ENCODE peak calls at places on chromosomes 4 and X, in six cellular contexts. One of them, this sample, is unnamed.

GRCh38 chr4:168877779-168878491 is 132.1 kb downstream of the CBR4 start:
- DNase-seq in CD14-positive monocyte: peak
- DNase-seq in osteocyte: peak
- DNase-seq in GM20000: peak
- DNase-seq in cardiac muscle cell: no peak
- DNase-seq in cardiac fibroblast: peak
- DNase-seq in this sample: no peak

GRCh38 chr4:88794952-88795351 is 97.3 kb upstream of the NAP1L5 start:
- DNase-seq in CD14-positive monocyte: no peak
- DNase-seq in osteocyte: no peak
- DNase-seq in GM20000: no peak
- DNase-seq in cardiac muscle cell: no peak
- DNase-seq in cardiac fibroblast: peak
- DNase-seq in this sample: no peak

GRCh38 chr4:2696423-2696822 is 59.7 kb downstream of the TNIP2 start:
- DNase-seq in CD14-positive monocyte: no peak
- DNase-seq in osteocyte: no peak
- DNase-seq in GM20000: peak
- DNase-seq in cardiac muscle cell: no peak
- DNase-seq in cardiac fibroblast: no peak
- DNase-seq in this sample: no peak

GRCh38 chr4:31020363-31020762 is 300.2 kb downstream of the PCDH7 start:
- DNase-seq in CD14-positive monocyte: no peak
- DNase-seq in osteocyte: no peak
- DNase-seq in GM20000: no peak
- DNase-seq in cardiac muscle cell: no peak
- DNase-seq in cardiac fibroblast: no peak
- DNase-seq in this sample: no peak

GRCh38 chrX:97524340-97524739 is 640.6 kb downstream of the RPA4 start:
- DNase-seq in CD14-positive monocyte: no peak
- DNase-seq in osteocyte: no peak
- DNase-seq in GM20000: no peak
- DNase-seq in cardiac muscle cell: no peak
- DNase-seq in cardiac fibroblast: no peak
- DNase-seq in this sample: no peak

GRCh38 chrX:68982476-68982875 is 153.7 kb downstream of the EFNB1 start:
- DNase-seq in CD14-positive monocyte: no peak
- DNase-seq in osteocyte: no peak
- DNase-seq in GM20000: no peak
- DNase-seq in cardiac muscle cell: no peak
- DNase-seq in cardiac fibroblast: no peak
- DNase-seq in this sample: no peak

GRCh38 chrX:7215842-7216241 is 67.9 kb upstream of the PUDP start:
- DNase-seq in CD14-positive monocyte: no peak
- DNase-seq in osteocyte: no peak
- DNase-seq in GM20000: no peak
- DNase-seq in cardiac muscle cell: no peak
- DNase-seq in cardiac fibroblast: no peak
- DNase-seq in this sample: no peak

GRCh38 chr4:118237531-118237930 is 115.3 kb downstream of the PRSS12 start:
- DNase-seq in CD14-positive monocyte: no peak
- DNase-seq in osteocyte: no peak
- DNase-seq in GM20000: no peak
- DNase-seq in cardiac muscle cell: no peak
- DNase-seq in cardiac fibroblast: no peak
- DNase-seq in this sample: no peak

GRCh38 chrX:7083021-7083420 is 64.5 kb upstream of the STS start:
- DNase-seq in CD14-positive monocyte: no peak
- DNase-seq in osteocyte: no peak
- DNase-seq in GM20000: no peak
- DNase-seq in cardiac muscle cell: no peak
- DNase-seq in cardiac fibroblast: no peak
- DNase-seq in this sample: no peak

GRCh38 chr4:185296665-185297460 is 87.5 kb downstream of the SNX25 start:
- DNase-seq in CD14-positive monocyte: no peak
- DNase-seq in osteocyte: no peak
- DNase-seq in GM20000: no peak
- DNase-seq in cardiac muscle cell: no peak
- DNase-seq in cardiac fibroblast: no peak
- DNase-seq in this sample: no peak

GRCh38 chrX:15242899-15243555 is 26.9 kb downstream of the ASB9 start:
- DNase-seq in CD14-positive monocyte: no peak
- DNase-seq in osteocyte: no peak
- DNase-seq in GM20000: peak
- DNase-seq in cardiac muscle cell: peak
- DNase-seq in cardiac fibroblast: peak
- DNase-seq in this sample: no peak

GRCh38 chr4:117577686-117578085 is 456.6 kb upstream of the NDST3 start:
- DNase-seq in CD14-positive monocyte: no peak
- DNase-seq in osteocyte: no peak
- DNase-seq in GM20000: no peak
- DNase-seq in cardiac muscle cell: peak
- DNase-seq in cardiac fibroblast: no peak
- DNase-seq in this sample: no peak

GRCh38 chr4:92506933-92507332 is 203.2 kb downstream of the GRID2 start:
- DNase-seq in CD14-positive monocyte: no peak
- DNase-seq in osteocyte: no peak
- DNase-seq in GM20000: no peak
- DNase-seq in cardiac muscle cell: no peak
- DNase-seq in cardiac fibroblast: no peak
- DNase-seq in this sample: no peak

GRCh38 chr4:189202182-189202868 is 738.3 kb upstream of the FRG1 start:
- DNase-seq in CD14-positive monocyte: no peak
- DNase-seq in osteocyte: peak
- DNase-seq in GM20000: peak
- DNase-seq in cardiac muscle cell: peak
- DNase-seq in cardiac fibroblast: peak
- DNase-seq in this sample: peak

GRCh38 chr4:158042591-158043030 is 130.2 kb downstream of the GASK1B start:
- DNase-seq in CD14-positive monocyte: no peak
- DNase-seq in osteocyte: no peak
- DNase-seq in GM20000: no peak
- DNase-seq in cardiac muscle cell: no peak
- DNase-seq in cardiac fibroblast: peak
- DNase-seq in this sample: no peak

GRCh38 chr4:162685401-162685800 is 481.3 kb downstream of the NAF1 start:
- DNase-seq in CD14-positive monocyte: no peak
- DNase-seq in osteocyte: no peak
- DNase-seq in GM20000: no peak
- DNase-seq in cardiac muscle cell: no peak
- DNase-seq in cardiac fibroblast: no peak
- DNase-seq in this sample: no peak

GRCh38 chr4:80017125-80017854 is 55.7 kb downstream of the ANTXR2 start:
- DNase-seq in CD14-positive monocyte: no peak
- DNase-seq in osteocyte: no peak
- DNase-seq in GM20000: no peak
- DNase-seq in cardiac muscle cell: peak
- DNase-seq in cardiac fibroblast: peak
- DNase-seq in this sample: peak

GRCh38 chrX:135191838-135192237 is 20.6 kb upstream of the CT55 start:
- DNase-seq in CD14-positive monocyte: no peak
- DNase-seq in osteocyte: no peak
- DNase-seq in GM20000: no peak
- DNase-seq in cardiac muscle cell: no peak
- DNase-seq in cardiac fibroblast: no peak
- DNase-seq in this sample: no peak

GRCh38 chrX:138287200-138287865 is 424.2 kb downstream of the FGF13 start:
- DNase-seq in CD14-positive monocyte: no peak
- DNase-seq in osteocyte: no peak
- DNase-seq in GM20000: no peak
- DNase-seq in cardiac muscle cell: peak
- DNase-seq in cardiac fibroblast: no peak
- DNase-seq in this sample: no peak

GRCh38 chr4:119106036-119107000 is 29.3 kb upstream of the MYOZ2 start:
- DNase-seq in CD14-positive monocyte: no peak
- DNase-seq in osteocyte: no peak
- DNase-seq in GM20000: no peak
- DNase-seq in cardiac muscle cell: no peak
- DNase-seq in cardiac fibroblast: no peak
- DNase-seq in this sample: peak

DNA sequence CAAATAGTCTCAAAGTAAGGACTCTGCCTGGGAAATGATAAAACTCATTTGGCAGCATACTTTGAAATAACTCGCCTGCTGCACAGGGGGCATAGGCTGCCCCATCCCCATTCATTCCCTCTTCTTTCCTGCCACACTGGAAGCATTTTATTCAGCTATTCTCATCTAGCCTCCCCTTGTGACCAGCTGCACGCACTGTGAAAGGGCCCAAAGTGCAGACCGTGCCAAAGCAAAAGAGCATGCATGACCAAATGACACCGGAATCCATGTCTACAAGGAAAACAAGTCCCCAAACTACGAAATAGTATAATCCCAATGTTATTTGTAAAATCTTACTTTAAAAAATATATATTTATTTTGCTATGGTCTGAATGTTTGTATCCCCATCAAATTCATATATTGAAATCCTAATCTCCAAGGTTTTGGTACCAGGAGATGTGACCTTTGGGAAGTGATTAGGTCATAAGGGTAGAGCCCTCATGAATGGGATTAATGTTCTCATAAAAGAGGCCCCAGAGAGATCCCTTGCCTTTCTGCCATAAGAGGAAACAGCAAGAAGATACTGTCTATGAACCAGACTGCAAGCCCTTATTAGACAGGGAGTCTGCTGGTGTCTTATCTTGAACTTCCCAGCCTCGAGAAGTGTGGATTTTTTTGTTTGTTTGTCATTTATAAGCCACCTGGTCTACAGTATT is 77.3 kb upstream of the PRSS48 start:
- DNase-seq in CD14-positive monocyte: no peak
- DNase-seq in osteocyte: no peak
- DNase-seq in GM20000: no peak
- DNase-seq in cardiac muscle cell: no peak
- DNase-seq in cardiac fibroblast: no peak
- DNase-seq in this sample: no peak
- TF ChIP-seq CTCF in CD14-positive monocyte: no peak
- TF ChIP-seq CTCF in osteocyte: no peak
- TF ChIP-seq CTCF in GM20000: no peak
- TF ChIP-seq CTCF in cardiac muscle cell: no peak
- TF ChIP-seq CTCF in cardiac fibroblast: no peak
- TF ChIP-seq CTCF in this sample: no peak

DNA sequence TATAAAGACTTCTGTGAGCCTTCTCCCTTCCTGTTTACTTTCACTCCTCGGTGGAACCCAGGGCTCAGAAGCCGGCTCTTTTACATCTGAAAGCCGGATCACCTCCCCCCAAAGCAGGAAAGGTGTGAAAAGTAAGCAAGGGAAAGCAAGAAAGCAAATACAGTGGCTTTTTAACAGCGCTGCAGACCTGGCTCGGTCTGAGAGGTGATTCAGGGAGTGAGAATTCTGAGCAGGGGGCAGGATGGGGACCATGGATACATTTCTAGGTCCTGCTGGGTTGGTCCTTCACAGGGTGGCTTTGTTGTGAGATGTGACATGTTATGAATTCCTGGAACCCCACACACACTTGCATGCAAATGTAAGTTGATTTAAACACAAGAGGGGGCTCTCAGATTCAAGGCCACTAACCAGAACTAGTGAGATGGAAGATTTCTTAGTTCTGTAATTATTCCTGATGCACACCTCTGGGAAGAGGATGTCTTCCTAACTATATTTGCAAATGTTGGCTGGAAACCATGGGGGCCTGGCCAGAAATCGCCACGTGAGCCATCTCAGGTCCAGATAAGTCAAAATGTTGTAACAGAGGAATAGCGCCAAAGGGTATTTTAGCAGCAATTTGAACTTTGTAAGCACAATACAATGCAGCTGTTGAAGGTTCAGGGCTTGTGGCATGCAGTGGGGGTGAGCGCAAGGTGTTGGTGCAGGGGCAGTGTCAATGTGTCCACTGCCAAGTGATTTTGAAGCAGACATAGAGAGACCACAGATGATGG is 670.1 kb upstream of the LCORL start:
- DNase-seq in CD14-positive monocyte: no peak
- DNase-seq in osteocyte: no peak
- DNase-seq in GM20000: no peak
- DNase-seq in cardiac muscle cell: peak
- DNase-seq in cardiac fibroblast: no peak
- DNase-seq in this sample: no peak
- TF ChIP-seq CTCF in CD14-positive monocyte: no peak
- TF ChIP-seq CTCF in osteocyte: peak
- TF ChIP-seq CTCF in GM20000: no peak
- TF ChIP-seq CTCF in cardiac muscle cell: no peak
- TF ChIP-seq CTCF in cardiac fibroblast: no peak
- TF ChIP-seq CTCF in this sample: peak

DNA sequence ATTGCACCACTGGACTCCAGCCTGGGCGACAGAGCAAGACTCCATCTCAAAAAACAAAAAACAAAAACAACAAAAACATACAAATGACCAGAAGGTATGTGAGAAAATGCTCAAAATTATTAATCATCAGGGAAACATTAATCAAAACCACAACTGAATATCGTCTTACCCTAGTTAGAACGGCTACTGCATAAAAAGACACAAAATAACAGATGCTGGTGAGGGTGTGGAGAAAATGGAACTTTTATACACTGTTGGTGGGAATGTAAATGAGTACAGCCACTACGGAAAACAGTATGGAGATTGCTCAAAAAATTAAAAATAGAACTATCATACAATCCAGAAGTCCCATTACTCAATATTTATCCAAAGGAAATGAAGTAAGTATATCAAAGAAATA is 27.4 kb downstream of the IQCM start:
- DNase-seq in CD14-positive monocyte: no peak
- DNase-seq in osteocyte: no peak
- DNase-seq in GM20000: no peak
- DNase-seq in cardiac muscle cell: no peak
- DNase-seq in cardiac fibroblast: no peak
- DNase-seq in this sample: no peak
- TF ChIP-seq CTCF in CD14-positive monocyte: no peak
- TF ChIP-seq CTCF in osteocyte: no peak
- TF ChIP-seq CTCF in GM20000: no peak
- TF ChIP-seq CTCF in cardiac muscle cell: no peak
- TF ChIP-seq CTCF in cardiac fibroblast: no peak
- TF ChIP-seq CTCF in this sample: no peak

DNA sequence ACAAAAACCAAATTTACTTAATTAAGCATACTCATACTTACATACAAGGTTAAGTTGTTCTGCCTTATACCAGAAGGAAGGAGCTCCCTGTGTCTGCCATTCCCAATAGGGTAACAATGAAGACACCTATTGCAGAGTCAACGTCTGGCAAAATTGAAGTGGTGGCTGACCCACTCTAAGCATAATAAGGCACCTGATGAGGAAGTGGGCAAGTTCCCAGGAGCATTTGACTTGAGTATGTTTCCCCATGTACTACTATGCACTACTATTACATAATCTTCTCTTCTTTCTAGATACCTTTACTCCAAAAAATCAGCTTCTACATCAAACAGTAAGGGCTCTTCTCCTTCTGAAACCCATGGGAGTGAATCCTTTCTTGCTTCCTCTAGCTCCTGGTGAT is 591.5 kb downstream of the PPARGC1A start:
- DNase-seq in CD14-positive monocyte: no peak
- DNase-seq in osteocyte: no peak
- DNase-seq in GM20000: no peak
- DNase-seq in cardiac muscle cell: no peak
- DNase-seq in cardiac fibroblast: no peak
- DNase-seq in this sample: no peak
- TF ChIP-seq CTCF in CD14-positive monocyte: no peak
- TF ChIP-seq CTCF in osteocyte: no peak
- TF ChIP-seq CTCF in GM20000: no peak
- TF ChIP-seq CTCF in cardiac muscle cell: no peak
- TF ChIP-seq CTCF in cardiac fibroblast: no peak
- TF ChIP-seq CTCF in this sample: no peak

GRCh38 chrX:2708016-2708415 is 16.9 kb downstream of the CD99 start:
- DNase-seq in CD14-positive monocyte: peak
- DNase-seq in osteocyte: no peak
- DNase-seq in GM20000: no peak
- DNase-seq in cardiac muscle cell: no peak
- DNase-seq in cardiac fibroblast: no peak
- DNase-seq in this sample: no peak
- TF ChIP-seq CTCF in CD14-positive monocyte: peak
- TF ChIP-seq CTCF in osteocyte: no peak
- TF ChIP-seq CTCF in GM20000: no peak
- TF ChIP-seq CTCF in cardiac muscle cell: no peak
- TF ChIP-seq CTCF in cardiac fibroblast: peak
- TF ChIP-seq CTCF in this sample: peak

GRCh38 chrX:37302569-37302968 is 46.6 kb upstream of the PRRG1 start:
- DNase-seq in CD14-positive monocyte: no peak
- DNase-seq in osteocyte: no peak
- DNase-seq in GM20000: no peak
- DNase-seq in cardiac muscle cell: peak
- DNase-seq in cardiac fibroblast: peak
- DNase-seq in this sample: no peak
- TF ChIP-seq CTCF in CD14-positive monocyte: no peak
- TF ChIP-seq CTCF in osteocyte: peak
- TF ChIP-seq CTCF in GM20000: no peak
- TF ChIP-seq CTCF in cardiac muscle cell: peak
- TF ChIP-seq CTCF in cardiac fibroblast: peak
- TF ChIP-seq CTCF in this sample: peak

This sample was measured in foreskin keratinocyte.